ENCODE peak calls at places on chromosomes 16 and 17, in five cellular contexts. I is stimulated activated CD4-positive, alpha-beta T cell treated with anti-CD3 and anti-CD28 coated beads, Interleukin-4, amount 100 ng/mL, for 1 hour; T is H54; J is T47D; W is C1 segment of cervical spinal cord. H is an unnamed sample.

GRCh38 chr17:82077617-82078358 is 12.2 kb upstream of the DUS1L start:
- DNase-seq in I (no peak), T (no peak), J (no peak), W (no peak), H (no peak)

GRCh38 chr16:85637061-85637807 is 24.1 kb downstream of the GSE1 start:
- DNase-seq in I (no peak), T (no peak), J (no peak), W (no peak), H (no peak)

GRCh38 chr16:79006762-79007161 is 593.8 kb downstream of the MAF start:
- DNase-seq in I (no peak), T (no peak), J (no peak), W (no peak), H (no peak)

GRCh38 chr17:68360198-68360597 is 68.9 kb downstream of the ARSG start:
- DNase-seq in I (no peak), T (no peak), J (no peak), W (no peak), H (no peak)

GRCh38 chr17:7886227-7887037 is 2.2 kb upstream of the CHD3 start:
- DNase-seq in I (peak), T (peak), J (peak), W (no peak), H (no peak)

GRCh38 chr16:81940781-81941560 is 70.3 kb downstream of the SDR42E1 start:
- DNase-seq in I (no peak), T (peak), J (peak), W (no peak), H (peak)

GRCh38 chr17:53462393-53462811 is 360.3 kb upstream of the KIF2B start:
- DNase-seq in I (no peak), T (no peak), J (no peak), W (no peak), H (no peak)

GRCh38 chr17:75842411-75842810 is 1.8 kb downstream of the UNC13D start:
- DNase-seq in I (no peak), T (no peak), J (no peak), W (no peak), H (no peak)

GRCh38 chr17:17413215-17413792 is 63.5 kb upstream of the MED9 start:
- DNase-seq in I (no peak), T (no peak), J (no peak), W (no peak), H (no peak)

GRCh38 chr16:66525396-66526180 is 24.3 kb downstream of the TK2 start:
- DNase-seq in I (no peak), T (no peak), J (no peak), W (no peak), H (no peak)

GRCh38 chr17:62644487-62645173 is 17.2 kb downstream of the MRC2 start:
- DNase-seq in I (no peak), T (no peak), J (no peak), W (no peak), H (no peak)